ENCODE peak calls at places on chromosome 1, in six cellular contexts. X is OCI-LY7; N is nephron progenitor cell; H is IMR-90; Z is naive thymus-derived CD8-positive, alpha-beta T cell; B is amygdala. R is an unnamed sample.
A peak's percentile ranks its signal among the peaks of the same experiment; 100 is the strongest.

GRCh38 chr1:165598676-165599059 is 32.4 kb upstream of the MGST3 start:
- DNase-seq in X (no peak), N (no peak), H (no peak), Z (no peak), B (no peak), R (no peak)

GRCh38 chr1:22142315-22143064 is 407 bp downstream of the WNT4 start:
- DNase-seq in X (no peak), N (peak; percentile 54), H (no peak), Z (no peak), B (no peak), R (no peak)

GRCh38 chr1:2441746-2442145 is 29.4 kb upstream of the PEX10 start:
- DNase-seq in X (no peak), N (no peak), H (no peak), Z (no peak), B (no peak), R (no peak)

GRCh38 chr1:201422436-201423030 is 1.0 kb upstream of the TNNI1 start:
- DNase-seq in X (peak; percentile 86), N (no peak), H (no peak), Z (no peak), B (no peak), R (no peak)

GRCh38 chr1:11746092-11746491 is 10.2 kb downstream of the AGTRAP start:
- DNase-seq in X (no peak), N (no peak), H (peak; percentile 42), Z (no peak), B (no peak), R (no peak)

GRCh38 chr1:204621391-204621790 is 64.1 kb downstream of the LRRN2 start:
- DNase-seq in X (no peak), N (no peak), H (no peak), Z (no peak), B (no peak), R (no peak)

GRCh38 chr1:177922209-177922608 is 47.6 kb downstream of the SEC16B start:
- DNase-seq in X (no peak), N (no peak), H (no peak), Z (no peak), B (no peak), R (no peak)

GRCh38 chr1:35883681-35884155 is 709 bp downstream of the AGO1 start:
- DNase-seq in X (peak; percentile 31), N (peak; percentile 77), H (peak; percentile 16), Z (no peak), B (peak; percentile 37), R (peak; percentile 81)

GRCh38 chr1:152752225-152752624 is 5.6 kb upstream of the KPRP start:
- DNase-seq in X (no peak), N (no peak), H (peak; percentile 70), Z (no peak), B (no peak), R (no peak)

GRCh38 chr1:244160455-244161020 is 109.5 kb downstream of the ZBTB18 start:
- DNase-seq in X (no peak), N (no peak), H (no peak), Z (no peak), B (no peak), R (no peak)

GRCh38 chr1:48523541-48523940 is 51.5 kb upstream of the SPATA6 start:
- DNase-seq in X (no peak), N (no peak), H (no peak), Z (no peak), B (no peak), R (no peak)

GRCh38 chr1:243473281-243474210 is 217.7 kb downstream of the SDCCAG8 start:
- DNase-seq in X (no peak), N (no peak), H (peak; percentile 47), Z (no peak), B (no peak), R (no peak)

GRCh38 chr1:26666855-26667254 is 29.0 kb upstream of the ARID1A start:
- DNase-seq in X (no peak), N (no peak), H (peak; percentile 62), Z (no peak), B (no peak), R (no peak)

GRCh38 chr1:100538935-100539835 is 1.2 kb downstream of the GPR88 start:
- DNase-seq in X (no peak), N (peak; percentile 55), H (peak; percentile 3), Z (no peak), B (no peak), R (peak; percentile 22)

GRCh38 chr1:35449334-35450008 is 107.7 kb downstream of the KIAA0319L start:
- DNase-seq in X (no peak), N (no peak), H (peak; percentile 99), Z (no peak), B (no peak), R (no peak)

GRCh38 chr1:21518774-21519455 is 9.7 kb downstream of the ALPL start:
- DNase-seq in X (peak; percentile 84), N (no peak), H (no peak), Z (no peak), B (no peak), R (no peak)

GRCh38 chr1:227776277-227776676 is 39.2 kb upstream of the PRSS38 start:
- DNase-seq in X (no peak), N (no peak), H (peak; percentile 80), Z (no peak), B (no peak), R (no peak)

GRCh38 chr1:6035265-6035664 is 10.4 kb upstream of the KCNAB2 start:
- DNase-seq in X (no peak), N (no peak), H (no peak), Z (no peak), B (no peak), R (no peak)

GRCh38 chr1:216766633-216767325 is 43.5 kb upstream of the ESRRG start:
- DNase-seq in X (no peak), N (no peak), H (no peak), Z (no peak), B (no peak), R (no peak)

GRCh38 chr1:108810176-108810575 is 46.7 kb downstream of the AKNAD1 start:
- DNase-seq in X (no peak), N (no peak), H (no peak), Z (no peak), B (no peak), R (no peak)

GRCh38 chr1:59178803-59179202 is 118.1 kb upstream of the FGGY start:
- DNase-seq in X (no peak), N (no peak), H (no peak), Z (no peak), B (no peak), R (no peak)

GRCh38 chr1:5975133-5975880 is 16.9 kb downstream of the NPHP4 start:
- DNase-seq in X (peak; percentile 58), N (peak; percentile 62), H (peak; percentile 64), Z (peak; percentile 37), B (peak; percentile 51), R (no peak)

GRCh38 chr1:118151312-118151937 is 33.6 kb downstream of the SPAG17 start:
- DNase-seq in X (peak; percentile 48), N (peak; percentile 72), H (peak; percentile 67), Z (no peak), B (peak; percentile 5), R (peak; percentile 47)

GRCh38 chr1:19354531-19354981 is 42.4 kb downstream of the SLC66A1 start:
- DNase-seq in X (no peak), N (no peak), H (no peak), Z (no peak), B (no peak), R (no peak)

GRCh38 chr1:25644962-25645361 is 28.4 kb downstream of the MAN1C1 start:
- DNase-seq in X (no peak), N (no peak), H (no peak), Z (no peak), B (no peak), R (no peak)

GRCh38 chr1:41394918-41395598 is 33.8 kb downstream of the FOXO6 start:
- DNase-seq in X (no peak), N (peak; percentile 59), H (no peak), Z (no peak), B (peak; percentile 11), R (peak; percentile 50)

GRCh38 chr1:244450597-244451538 is 841 bp downstream of the ADSS2 start:
- DNase-seq in X (peak; percentile 63), N (peak; percentile 60), H (peak; percentile 89), Z (peak; percentile 60), B (peak; percentile 46), R (peak; percentile 48)

GRCh38 chr1:8133657-8134430 is 107.7 kb upstream of the ERRFI1 start:
- DNase-seq in X (no peak), N (no peak), H (peak; percentile 93), Z (no peak), B (no peak), R (no peak)

GRCh38 chr1:235455806-235456205 is 48.4 kb downstream of the B3GALNT2 start:
- DNase-seq in X (no peak), N (no peak), H (no peak), Z (no peak), B (no peak), R (no peak)

GRCh38 chr1:223189903-223190724 is 47.1 kb upstream of the TLR5 start:
- DNase-seq in X (no peak), N (no peak), H (peak; percentile 31), Z (no peak), B (no peak), R (no peak)

GRCh38 chr1:30232288-30232899 is 491.0 kb downstream of the MATN1 start:
- DNase-seq in X (peak; percentile 36), N (no peak), H (no peak), Z (no peak), B (no peak), R (no peak)

GRCh38 chr1:93694833-93695232 is 13.2 kb upstream of the BCAR3 start:
- DNase-seq in X (no peak), N (no peak), H (no peak), Z (no peak), B (no peak), R (no peak)

R was measured in SK-N-DZ.